ENCODE peak calls at places on chromosomes 5 and 9, in five cellular contexts. One of them, this sample, is unnamed.

GRCh38 chr5:35120745-35121144 is 73.0 kb upstream of the AGXT2 start:
- DNase-seq in neural progenitor cell: no peak
- DNase-seq in PC-3: no peak
- DNase-seq in HCT116: no peak
- DNase-seq in HepG2: no peak
- DNase-seq in this sample: no peak

GRCh38 chr5:285991-286557 is 14.6 kb downstream of the PDCD6 start:
- DNase-seq in neural progenitor cell: no peak
- DNase-seq in PC-3: no peak
- DNase-seq in HCT116: no peak
- DNase-seq in HepG2: no peak
- DNase-seq in this sample: no peak

GRCh38 chr5:150398432-150399157 is 14.1 kb downstream of the CD74 start:
- DNase-seq in neural progenitor cell: no peak
- DNase-seq in PC-3: no peak
- DNase-seq in HCT116: no peak
- DNase-seq in HepG2: no peak
- DNase-seq in this sample: no peak

GRCh38 chr5:142803428-142804111 is 33.4 kb downstream of the ARHGAP26 start:
- DNase-seq in neural progenitor cell: no peak
- DNase-seq in PC-3: no peak
- DNase-seq in HCT116: no peak
- DNase-seq in HepG2: no peak
- DNase-seq in this sample: peak

GRCh38 chr5:175649967-175650366 is 7.9 kb upstream of the HRH2 start:
- DNase-seq in neural progenitor cell: no peak
- DNase-seq in PC-3: no peak
- DNase-seq in HCT116: no peak
- DNase-seq in HepG2: no peak
- DNase-seq in this sample: no peak

GRCh38 chr9:76580188-76580587 is 121.2 kb downstream of the GCNT1 start:
- DNase-seq in neural progenitor cell: no peak
- DNase-seq in PC-3: no peak
- DNase-seq in HCT116: no peak
- DNase-seq in HepG2: no peak
- DNase-seq in this sample: no peak

GRCh38 chr5:159805021-159805420 is 111.3 kb upstream of the ADRA1B start:
- DNase-seq in neural progenitor cell: no peak
- DNase-seq in PC-3: no peak
- DNase-seq in HCT116: no peak
- DNase-seq in HepG2: no peak
- DNase-seq in this sample: peak

GRCh38 chr9:134778841-134779411 is 101.7 kb upstream of the FCN2 start:
- DNase-seq in neural progenitor cell: peak
- DNase-seq in PC-3: peak
- DNase-seq in HCT116: peak
- DNase-seq in HepG2: peak
- DNase-seq in this sample: peak

GRCh38 chr5:72523960-72524582 is 16.9 kb upstream of the ZNF366 start:
- DNase-seq in neural progenitor cell: peak
- DNase-seq in PC-3: peak
- DNase-seq in HCT116: peak
- DNase-seq in HepG2: peak
- DNase-seq in this sample: peak

GRCh38 chr5:98767563-98767962 is 5.9 kb upstream of the RGMB start:
- DNase-seq in neural progenitor cell: peak
- DNase-seq in PC-3: no peak
- DNase-seq in HCT116: no peak
- DNase-seq in HepG2: no peak
- DNase-seq in this sample: no peak

GRCh38 chr9:81374459-81374858 is 314.9 kb downstream of the TLE1 start:
- DNase-seq in neural progenitor cell: no peak
- DNase-seq in PC-3: no peak
- DNase-seq in HCT116: no peak
- DNase-seq in HepG2: no peak
- DNase-seq in this sample: no peak

GRCh38 chr9:81373294-81373693 is 316.1 kb downstream of the TLE1 start:
- DNase-seq in neural progenitor cell: no peak
- DNase-seq in PC-3: no peak
- DNase-seq in HCT116: no peak
- DNase-seq in HepG2: no peak
- DNase-seq in this sample: no peak

GRCh38 chr9:81375461-81376100 is 313.8 kb downstream of the TLE1 start:
- DNase-seq in neural progenitor cell: no peak
- DNase-seq in PC-3: no peak
- DNase-seq in HCT116: no peak
- DNase-seq in HepG2: no peak
- DNase-seq in this sample: no peak

GRCh38 chr9:81372628-81373191 is 316.6 kb downstream of the TLE1 start:
- DNase-seq in neural progenitor cell: peak
- DNase-seq in PC-3: no peak
- DNase-seq in HCT116: no peak
- DNase-seq in HepG2: no peak
- DNase-seq in this sample: no peak

DNA sequence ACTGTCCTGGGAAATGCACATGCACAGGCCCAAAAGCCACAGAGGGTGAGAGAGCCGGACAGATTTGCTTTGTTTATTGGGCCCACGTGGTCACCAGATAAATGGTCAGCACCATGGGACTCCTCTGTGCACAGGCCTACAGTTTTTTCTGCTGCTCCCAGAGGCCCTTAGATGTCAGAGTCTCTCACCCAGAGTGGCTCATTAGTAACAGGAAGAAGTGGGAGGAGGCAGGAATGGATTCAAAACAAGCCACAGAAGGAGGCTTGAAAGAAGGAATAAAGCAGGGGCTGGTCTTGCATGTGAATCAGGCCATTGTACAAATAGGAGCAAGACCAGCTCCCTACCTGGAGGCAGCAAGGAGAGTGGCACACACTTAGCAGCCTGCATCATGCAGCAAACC is 314.5 kb downstream of the TLE1 start:
- DNase-seq in neural progenitor cell: no peak
- DNase-seq in PC-3: no peak
- DNase-seq in HCT116: no peak
- DNase-seq in HepG2: no peak
- DNase-seq in this sample: peak
- H3K9ac ChIP-seq in neural progenitor cell: no peak
- H3K9ac ChIP-seq in PC-3: no peak
- H3K9ac ChIP-seq in HCT116: no peak
- H3K9ac ChIP-seq in HepG2: no peak
- H3K9ac ChIP-seq in this sample: no peak

GRCh38 chr5:173238312-173239232 is 3.6 kb upstream of the NKX2-5 start:
- DNase-seq in neural progenitor cell: peak
- DNase-seq in PC-3: no peak
- DNase-seq in HCT116: no peak
- DNase-seq in HepG2: no peak
- DNase-seq in this sample: no peak

GRCh38 chr5:173235499-173236394 is 741 bp upstream of the NKX2-5 start:
- DNase-seq in neural progenitor cell: peak
- DNase-seq in PC-3: no peak
- DNase-seq in HCT116: no peak
- DNase-seq in HepG2: no peak
- DNase-seq in this sample: no peak

GRCh38 chr5:173239233-173239593 is 4.2 kb upstream of the NKX2-5 start:
- DNase-seq in neural progenitor cell: no peak
- DNase-seq in PC-3: no peak
- DNase-seq in HCT116: no peak
- DNase-seq in HepG2: no peak
- DNase-seq in this sample: no peak

GRCh38 chr5:173236531-173237501 is 1.8 kb upstream of the NKX2-5 start:
- DNase-seq in neural progenitor cell: peak
- DNase-seq in PC-3: no peak
- DNase-seq in HCT116: no peak
- DNase-seq in HepG2: no peak
- DNase-seq in this sample: no peak

GRCh38 chr5:173237821-173238220 is 2.8 kb upstream of the NKX2-5 start:
- DNase-seq in neural progenitor cell: peak
- DNase-seq in PC-3: no peak
- DNase-seq in HCT116: no peak
- DNase-seq in HepG2: no peak
- DNase-seq in this sample: no peak
- TF ChIP-seq EZH2 in neural progenitor cell: no peak
- TF ChIP-seq EZH2 in PC-3: no peak
- TF ChIP-seq EZH2 in HCT116: no peak
- TF ChIP-seq EZH2 in HepG2: no peak
- TF ChIP-seq EZH2 in this sample: no peak

GRCh38 chr5:93092349-93093105 is 488.5 kb downstream of the NR2F1-AS1 start:
- DNase-seq in neural progenitor cell: no peak
- DNase-seq in PC-3: peak
- DNase-seq in HCT116: no peak
- DNase-seq in HepG2: no peak
- DNase-seq in this sample: peak
- TF ChIP-seq CTCF in neural progenitor cell: no peak
- TF ChIP-seq CTCF in PC-3: peak
- TF ChIP-seq CTCF in HCT116: peak
- TF ChIP-seq CTCF in HepG2: peak
- TF ChIP-seq CTCF in this sample: peak

GRCh38 chr9:98380065-98380681 is 124.7 kb upstream of the TBC1D2 start:
- DNase-seq in neural progenitor cell: peak
- DNase-seq in PC-3: peak
- DNase-seq in HCT116: no peak
- DNase-seq in HepG2: no peak
- DNase-seq in this sample: peak
- H3K9ac ChIP-seq in neural progenitor cell: no peak
- H3K9ac ChIP-seq in PC-3: no peak
- H3K9ac ChIP-seq in HCT116: no peak
- H3K9ac ChIP-seq in HepG2: no peak
- H3K9ac ChIP-seq in this sample: no peak